ENCODE peak calls at places on chromosomes 4 and X, in eight cellular contexts. B, E, X, O, C, T, D and K are unnamed samples.

GRCh38 chrX:1190596-1191145 is 21.8 kb downstream of the CRLF2 start:
- DNase-seq in B (no peak), E (no peak), X (no peak), O (no peak), C (no peak), T (no peak), D (no peak), K (no peak)

GRCh38 chr4:113502883-113503282 is 258.7 kb downstream of the CAMK2D start:
- DNase-seq in B (no peak), E (no peak), X (no peak), O (no peak), C (no peak), T (no peak), D (no peak), K (no peak)

GRCh38 chr4:120049732-120050494 is 16.7 kb downstream of the MAD2L1 start:
- DNase-seq in B (peak; percentile 13), E (peak; percentile 76), X (peak; percentile 64), O (peak; percentile 88), C (peak; percentile 73), T (peak; percentile 76), D (peak; percentile 79), K (peak; percentile 51)

GRCh38 chr4:158817562-158818370 is 48.9 kb downstream of the FNIP2 start:
- DNase-seq in B (no peak), E (no peak), X (no peak), O (peak; percentile 40), C (no peak), T (no peak), D (peak; percentile 60), K (peak; percentile 21)

GRCh38 chrX:48924270-48924669 is 5.4 kb upstream of the PIM2 start:
- DNase-seq in B (no peak), E (no peak), X (no peak), O (no peak), C (no peak), T (no peak), D (no peak), K (no peak)

GRCh38 chrX:121479406-121479805 is 432.0 kb downstream of the GLUD2 start:
- DNase-seq in B (no peak), E (peak; percentile 12), X (no peak), O (peak; percentile 1), C (no peak), T (no peak), D (peak; percentile 34), K (no peak)

GRCh38 chr4:173415885-173416658 is 17.2 kb upstream of the SCRG1 start:
- DNase-seq in B (no peak), E (no peak), X (no peak), O (peak; percentile 30), C (peak; percentile 56), T (no peak), D (no peak), K (no peak)

GRCh38 chr4:183637461-183637860 is 21.5 kb downstream of the RWDD4 start:
- DNase-seq in B (no peak), E (no peak), X (no peak), O (no peak), C (no peak), T (no peak), D (peak; percentile 45), K (no peak)

GRCh38 chr4:187069398-187069797 is 345.7 kb upstream of the FAT1 start:
- DNase-seq in B (no peak), E (no peak), X (no peak), O (no peak), C (no peak), T (no peak), D (no peak), K (no peak)

GRCh38 chrX:107676559-107677378 is 48.5 kb downstream of the PRPS1 start:
- DNase-seq in B (peak; percentile 22), E (no peak), X (peak; percentile 12), O (peak; percentile 97), C (peak; percentile 87), T (peak; percentile 63), D (peak; percentile 88), K (no peak)

GRCh38 chr4:41525129-41525528 is 12.8 kb upstream of the LIMCH1 start:
- DNase-seq in B (no peak), E (peak; percentile 75), X (no peak), O (peak; percentile 85), C (no peak), T (no peak), D (peak; percentile 94), K (no peak)

GRCh38 chr4:159179310-159179958 is 76.6 kb downstream of the RAPGEF2 start:
- DNase-seq in B (no peak), E (no peak), X (no peak), O (peak; percentile 8), C (no peak), T (no peak), D (no peak), K (no peak)

GRCh38 chr4:38075370-38076152 is 115.4 kb downstream of the PTTG2 start:
- DNase-seq in B (no peak), E (no peak), X (no peak), O (peak; percentile 78), C (no peak), T (no peak), D (no peak), K (no peak)